ENCODE peak calls at places on chromosome 7, in six cellular contexts. I, B, Z, C, H and J are unnamed samples.

GRCh38 chr7:33901199-33901598 is 4.1 kb upstream of the BMPER start:
- DNase-seq in C (no peak), B (no peak), Z (no peak), I (no peak), H (no peak), J (no peak)

GRCh38 chr7:1087952-1088920 is at the start of gene GPER1:
- DNase-seq in C (no peak), H (no peak), I (no peak), B (no peak), Z (peak), J (no peak)

GRCh38 chr7:33250421-33250827 is 121.1 kb downstream of the BBS9 start:
- DNase-seq in H (peak), I (no peak), B (no peak), C (no peak), Z (no peak), J (no peak)

GRCh38 chr7:43791665-43792064 is 33.2 kb downstream of the BLVRA start:
- DNase-seq in H (no peak), I (no peak), Z (no peak), C (no peak), B (no peak), J (peak)

GRCh38 chr7:129949292-129950133 is 3.2 kb downstream of the UBE2H start:
- DNase-seq in Z (peak), H (peak), I (no peak), B (peak), C (no peak), J (peak)

GRCh38 chr7:42197391-42197790 is 39.6 kb downstream of the GLI3 start:
- DNase-seq in Z (no peak), H (no peak), C (no peak), I (no peak), B (no peak), J (no peak)

GRCh38 chr7:32952876-32953275 is 4.4 kb upstream of the FKBP9 start:
- DNase-seq in C (no peak), H (no peak), B (no peak), Z (no peak), I (no peak), J (no peak)

GRCh38 chr7:27808626-27809025 is 68.7 kb downstream of the TAX1BP1 start:
- DNase-seq in H (no peak), B (no peak), Z (no peak), I (no peak), C (no peak), J (peak)

GRCh38 chr7:3991771-3992231 is 690.3 kb upstream of the FOXK1 start:
- DNase-seq in H (no peak), B (no peak), Z (no peak), C (no peak), I (no peak), J (no peak)

GRCh38 chr7:66952343-66953043 is 31.5 kb downstream of the TMEM248 start:
- DNase-seq in Z (peak), I (peak), H (peak), C (no peak), B (no peak), J (no peak)

GRCh38 chr7:42144253-42145002 is 92.6 kb downstream of the GLI3 start:
- DNase-seq in H (peak), C (no peak), Z (no peak), B (no peak), I (no peak), J (no peak)

GRCh38 chr7:151081170-151082101 is 827 bp upstream of the FASTK start:
- DNase-seq in B (no peak), Z (no peak), C (peak), H (no peak), I (no peak), J (peak)

GRCh38 chr7:77426052-77426404 is 9.9 kb upstream of the GSAP start:
- DNase-seq in Z (no peak), B (no peak), I (no peak), H (no peak), C (no peak), J (no peak)

GRCh38 chr7:5634107-5634950 is 147.1 kb downstream of the RNF216 start:
- DNase-seq in C (no peak), Z (no peak), H (peak), B (no peak), I (no peak), J (peak)

GRCh38 chr7:48424731-48425130 is 253.5 kb downstream of the ABCA13 start:
- DNase-seq in C (no peak), B (no peak), I (peak), Z (peak), H (no peak), J (peak)

GRCh38 chr7:151699147-151699546 is 177.8 kb downstream of the PRKAG2 start:
- DNase-seq in B (no peak), C (no peak), I (peak), H (no peak), Z (no peak), J (peak)

GRCh38 chr7:26156454-26157365 is 4.7 kb downstream of the NFE2L3 start:
- DNase-seq in C (peak), B (peak), Z (peak), H (peak), I (peak), J (peak)

GRCh38 chr7:81525901-81526300 is 243.9 kb downstream of the HGF start:
- DNase-seq in B (no peak), Z (no peak), C (no peak), H (no peak), I (no peak), J (no peak)

GRCh38 chr7:100806276-100806675 is 21.0 kb downstream of the EPHB4 start:
- DNase-seq in B (no peak), I (no peak), C (no peak), Z (no peak), H (no peak), J (no peak)

GRCh38 chr7:137992738-137993394 is 9.0 kb downstream of the CREB3L2 start:
- DNase-seq in H (peak), C (peak), B (no peak), I (no peak), Z (peak), J (peak)

GRCh38 chr7:51471199-51472016 is 154.8 kb upstream of the COBL start:
- DNase-seq in C (no peak), H (no peak), B (no peak), Z (no peak), I (no peak), J (no peak)

GRCh38 chr7:104011829-104012228 is 22.4 kb upstream of the RELN start:
- DNase-seq in B (no peak), Z (no peak), H (no peak), I (no peak), C (no peak), J (no peak)

GRCh38 chr7:149880871-149881301 is 7.1 kb downstream of the ATP6V0E2 start:
- DNase-seq in H (no peak), Z (no peak), I (no peak), B (no peak), C (no peak), J (peak)

GRCh38 chr7:154881046-154881445 is 121.9 kb downstream of the PAXIP1 start:
- DNase-seq in B (no peak), H (no peak), Z (no peak), C (no peak), I (no peak), J (no peak)
- TF ChIP-seq CTCF in B (no peak), H (no peak), Z (no peak), C (no peak), I (no peak), J (no peak)

DNA sequence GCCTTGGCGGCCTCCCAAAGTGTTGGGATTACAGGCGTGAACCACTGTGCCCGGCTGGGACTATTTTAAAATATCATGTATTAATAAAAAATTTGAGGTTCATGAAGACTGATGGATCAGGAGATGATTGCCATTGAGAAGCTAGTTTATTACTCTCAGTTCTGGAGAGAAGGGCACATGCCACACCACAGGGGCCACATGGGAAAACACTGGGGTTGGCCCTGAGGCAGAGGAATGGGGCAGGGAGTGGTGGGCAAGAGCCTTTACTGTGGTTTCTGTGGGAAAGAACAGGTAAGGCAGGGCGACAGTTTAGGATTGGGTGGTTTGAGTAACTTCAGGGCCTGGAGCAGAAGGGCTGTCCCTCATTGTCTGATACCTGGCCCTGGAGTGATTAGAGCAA is 6.8 kb upstream of the TBRG4 start:
- DNase-seq in I (no peak), C (no peak), B (no peak), Z (no peak), H (no peak), J (no peak)
- TF ChIP-seq MYC in I (no peak), C (no peak), B (no peak), Z (no peak), H (no peak), J (no peak)

GRCh38 chr7:68444956-68445355 is 1153.3 kb upstream of the AUTS2 start:
- DNase-seq in C (no peak), Z (no peak), H (no peak), B (no peak), I (no peak), J (no peak)
- TF ChIP-seq CTCF in C (no peak), Z (no peak), H (no peak), B (no peak), I (no peak), J (no peak)

GRCh38 chr7:74083928-74084721 is 521 bp downstream of the LIMK1 start:
- DNase-seq in I (peak), H (peak), C (peak), Z (no peak), B (no peak), J (peak)
- TF ChIP-seq MYC in I (no peak), H (no peak), C (no peak), Z (no peak), B (no peak), J (no peak)

GRCh38 chr7:49721441-49721840 is 52.0 kb upstream of the VWC2 start:
- DNase-seq in Z (no peak), B (no peak), I (no peak), H (no peak), C (no peak), J (no peak)
- TF ChIP-seq CTCF in Z (no peak), B (no peak), I (no peak), H (no peak), C (no peak), J (no peak)

DNA sequence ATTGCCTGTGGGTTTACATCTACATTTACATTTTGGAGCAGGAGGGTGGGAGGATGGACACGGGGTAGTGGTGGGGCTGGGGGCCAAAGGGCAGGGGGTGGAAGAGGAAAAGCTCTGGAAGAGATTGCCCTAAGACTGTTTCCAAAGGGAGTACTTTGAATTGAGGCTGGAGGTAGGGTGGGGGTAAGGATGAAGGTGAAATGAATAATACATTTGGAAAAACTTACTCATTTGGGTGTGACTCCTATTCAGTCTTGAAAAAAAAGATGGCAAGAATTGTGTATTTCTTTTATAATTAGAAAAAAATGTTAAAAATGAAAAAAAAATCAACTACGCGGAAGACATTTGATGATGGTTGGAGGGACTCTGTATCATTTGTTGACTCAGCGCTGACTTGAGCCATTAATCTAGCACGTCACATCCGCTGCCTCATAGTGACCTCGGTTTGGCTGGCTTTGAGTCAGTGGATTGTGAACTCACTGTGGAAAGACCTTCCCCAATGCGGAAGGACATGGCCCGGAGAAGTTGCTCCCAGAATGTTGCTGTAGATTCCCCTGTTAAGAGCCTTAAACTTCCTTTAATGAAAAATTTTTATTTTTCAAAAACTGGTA is 2.8 kb downstream of the FAM180A start:
- DNase-seq in I (peak), B (no peak), C (peak), H (peak), Z (no peak), J (no peak)
- TF ChIP-seq MYC in I (no peak), B (no peak), C (no peak), H (no peak), Z (no peak), J (no peak)